ENCODE peak calls at places on chromosomes 3 and 15, in six cellular contexts. F, H, M, Q, V and W are unnamed samples.

GRCh38 chr3:132596816-132597433 is at the start of gene ACKR4:
- DNase-seq in F (no peak), H (peak), M (no peak), Q (no peak), V (no peak), W (peak)

GRCh38 chr3:138025553-138025952 is 15.6 kb downstream of the CLDN18 start:
- DNase-seq in F (no peak), H (no peak), M (no peak), Q (no peak), V (no peak), W (no peak)

GRCh38 chr15:83698294-83698693 is 44.4 kb downstream of the ADAMTSL3 start:
- DNase-seq in F (peak), H (peak), M (no peak), Q (no peak), V (peak), W (peak)

GRCh38 chr3:72887378-72887722 is 496 bp upstream of the GXYLT2 start:
- DNase-seq in F (no peak), H (peak), M (no peak), Q (no peak), V (no peak), W (peak)

GRCh38 chr3:54213910-54214309 is 91.6 kb downstream of the CACNA2D3 start:
- DNase-seq in F (no peak), H (peak), M (no peak), Q (no peak), V (no peak), W (peak)

GRCh38 chr3:193388371-193388770 is 9.8 kb upstream of the ATP13A5 start:
- DNase-seq in F (no peak), H (no peak), M (no peak), Q (no peak), V (no peak), W (no peak)

GRCh38 chr3:1068985-1069384 is 23.8 kb upstream of the CNTN6 start:
- DNase-seq in F (no peak), H (no peak), M (no peak), Q (no peak), V (no peak), W (no peak)

GRCh38 chr15:64731012-64731806 is 44.2 kb downstream of the RBPMS2 start:
- DNase-seq in F (peak), H (peak), M (peak), Q (peak), V (peak), W (peak)

GRCh38 chr3:61562810-61563613 is 1.6 kb downstream of the PTPRG start:
- DNase-seq in F (peak), H (peak), M (peak), Q (no peak), V (peak), W (peak)

DNA sequence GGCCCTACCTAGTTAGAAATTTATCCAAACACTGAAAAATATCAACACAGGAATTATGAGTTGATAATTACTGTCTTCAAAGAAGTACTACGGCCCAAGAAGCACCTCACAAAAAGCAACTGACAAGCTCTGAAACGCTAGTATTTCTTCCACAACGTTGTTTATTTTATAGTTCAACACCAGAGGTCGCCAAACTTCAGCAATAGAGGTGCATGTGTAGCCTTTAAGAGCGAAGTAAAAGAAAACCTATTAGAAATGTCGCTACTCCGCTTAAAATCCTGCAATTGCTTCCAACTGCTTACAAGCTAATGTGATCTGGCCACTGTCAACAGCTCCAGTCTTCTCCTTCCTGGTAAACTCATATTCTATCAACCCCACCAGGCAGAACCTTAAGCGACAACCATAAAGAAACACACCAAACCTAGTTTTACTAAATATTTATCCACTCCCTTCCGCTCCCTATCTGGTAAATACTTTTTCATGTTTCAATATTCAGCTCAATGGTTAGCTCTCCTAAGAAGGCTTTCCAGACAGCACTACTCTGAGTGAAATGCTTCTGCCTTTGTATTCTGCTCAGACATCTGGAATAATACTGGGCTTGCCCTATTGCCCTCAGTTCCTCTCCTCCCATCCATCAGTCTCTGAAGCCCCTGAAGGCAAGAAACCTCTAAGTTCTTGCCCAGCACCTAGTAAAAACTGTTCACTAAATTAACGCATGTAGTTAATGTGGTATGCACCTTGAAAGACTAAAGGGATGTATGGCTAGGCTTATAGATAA is 110.2 kb downstream of the NR1I2 start:
- DNase-seq in F (no peak), H (peak), M (no peak), Q (peak), V (peak), W (peak)
- H3K4me3 ChIP-seq in F (no peak), H (no peak), M (no peak), Q (no peak), V (no peak), W (no peak)

GRCh38 chr15:75329571-75329970 is 6.3 kb upstream of the COMMD4 start:
- DNase-seq in F (no peak), H (no peak), M (no peak), Q (no peak), V (no peak), W (no peak)

GRCh38 chr15:75327005-75327404 is 8.9 kb upstream of the COMMD4 start:
- DNase-seq in F (no peak), H (no peak), M (no peak), Q (no peak), V (no peak), W (no peak)

GRCh38 chr15:75327491-75327890 is 8.4 kb upstream of the COMMD4 start:
- DNase-seq in F (no peak), H (no peak), M (no peak), Q (no peak), V (no peak), W (no peak)

GRCh38 chr15:75325922-75326321 is 9.9 kb upstream of the COMMD4 start:
- DNase-seq in F (no peak), H (no peak), M (no peak), Q (no peak), V (no peak), W (no peak)

DNA sequence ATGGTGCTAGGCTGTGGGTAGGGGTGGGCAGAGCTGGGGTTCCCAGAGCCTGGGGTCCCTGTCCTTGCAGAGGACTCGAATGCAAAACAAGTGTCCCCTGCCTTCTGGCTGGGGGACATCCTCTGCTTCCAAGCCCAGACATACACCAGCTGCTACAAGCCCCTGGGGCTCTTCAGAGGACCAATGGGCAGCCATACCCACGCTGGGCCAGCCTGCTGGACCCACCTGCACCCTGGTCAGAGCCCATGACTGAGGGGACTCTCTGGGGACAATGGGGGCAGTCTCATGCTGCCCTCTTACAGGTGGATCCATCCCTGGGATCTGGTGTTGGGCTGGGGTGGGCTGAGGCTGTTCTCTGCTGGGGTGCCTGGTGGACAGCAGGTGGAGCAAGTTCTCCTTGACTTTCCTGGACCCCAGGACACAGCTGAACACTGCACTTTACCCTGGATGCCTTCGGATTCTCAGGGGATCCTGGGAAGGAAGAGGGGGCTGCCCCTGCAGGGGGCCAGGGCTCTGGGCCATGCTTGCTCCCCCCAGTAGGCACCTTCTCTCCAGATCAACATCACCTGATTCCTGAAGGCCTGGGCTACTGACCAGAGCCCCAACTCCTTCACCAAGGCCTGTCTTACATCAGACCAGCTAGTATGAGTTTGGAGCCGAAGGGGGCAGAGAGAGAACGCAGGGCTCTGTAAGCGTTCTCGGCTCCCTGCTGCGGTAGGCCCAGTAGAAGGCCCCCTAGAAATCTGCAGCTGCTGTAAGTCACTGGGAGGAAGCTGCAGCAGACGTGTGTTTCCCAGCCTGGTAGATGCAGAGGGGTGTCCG is 7.2 kb upstream of the COMMD4 start:
- DNase-seq in F (no peak), H (no peak), M (no peak), Q (no peak), V (no peak), W (no peak)
- TF ChIP-seq CTCF in F (no peak), H (no peak), M (no peak), Q (no peak), V (no peak), W (no peak)

GRCh38 chr3:8491246-8491645 is 10.4 kb upstream of the LMCD1 start:
- DNase-seq in F (no peak), H (no peak), M (no peak), Q (no peak), V (no peak), W (no peak)

GRCh38 chr3:8492744-8493511 is 8.7 kb upstream of the LMCD1 start:
- DNase-seq in F (no peak), H (no peak), M (no peak), Q (no peak), V (no peak), W (no peak)

GRCh38 chr3:8491750-8492149 is 9.9 kb upstream of the LMCD1 start:
- DNase-seq in F (peak), H (no peak), M (no peak), Q (no peak), V (no peak), W (no peak)

GRCh38 chr3:8493744-8494143 is 7.9 kb upstream of the LMCD1 start:
- DNase-seq in F (no peak), H (no peak), M (no peak), Q (no peak), V (no peak), W (no peak)

GRCh38 chr3:8494332-8494731 is 7.3 kb upstream of the LMCD1 start:
- DNase-seq in F (no peak), H (no peak), M (no peak), Q (no peak), V (no peak), W (no peak)
- H3K4me3 ChIP-seq in F (no peak), H (no peak), M (no peak), Q (no peak), V (no peak), W (no peak)

GRCh38 chr3:100234364-100234763 is 26.4 kb upstream of the TBC1D23 start:
- DNase-seq in F (no peak), H (no peak), M (no peak), Q (no peak), V (no peak), W (no peak)
- TF ChIP-seq CTCF in F (no peak), H (no peak), M (no peak), Q (no peak), V (no peak), W (no peak)

GRCh38 chr15:55743615-55743978 is 645 bp upstream of the PRTG start:
- DNase-seq in F (no peak), H (no peak), M (no peak), Q (no peak), V (no peak), W (peak)
- H3K4me3 ChIP-seq in F (peak), H (peak), M (peak), Q (peak), V (peak), W (peak)

DNA sequence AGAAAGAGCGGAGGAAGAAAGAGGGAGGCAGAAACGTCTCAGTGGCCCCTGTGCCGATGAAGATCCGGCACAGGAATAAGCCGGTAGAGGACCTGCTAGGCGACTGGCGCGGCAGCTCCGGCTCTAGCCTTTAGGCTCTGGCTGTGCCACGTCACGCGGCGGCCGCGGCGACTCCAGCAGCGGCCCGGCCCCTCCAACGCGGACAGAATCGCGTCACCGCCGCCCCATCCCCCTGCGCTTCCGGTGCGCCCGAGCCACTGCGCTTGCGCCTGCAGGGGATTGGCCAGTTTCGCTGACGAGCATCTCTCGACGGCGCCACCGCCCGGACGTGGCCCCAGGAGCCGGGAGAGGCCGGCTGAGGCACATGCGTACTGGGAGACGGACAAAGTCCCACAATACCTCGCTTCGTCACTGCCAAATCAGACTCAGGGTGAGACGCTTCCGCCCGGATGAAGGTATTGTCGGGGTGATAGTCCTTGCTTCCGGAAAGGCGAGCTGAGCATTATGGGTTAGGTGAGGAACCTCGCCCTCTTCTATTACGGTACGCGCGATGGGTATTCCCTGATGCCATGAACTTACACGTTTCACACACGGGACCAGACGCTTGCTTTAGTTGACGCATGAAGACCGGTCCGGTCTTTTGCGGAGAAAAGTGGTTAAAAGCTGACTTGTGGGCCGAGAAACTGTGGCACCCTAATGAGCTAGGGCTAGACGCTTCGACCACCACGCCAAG is at the start of gene ARF4:
- DNase-seq in F (peak), H (peak), M (peak), Q (peak), V (peak), W (peak)
- TF ChIP-seq CTCF in F (peak), H (no peak), M (peak), Q (no peak), V (peak), W (peak)

GRCh38 chr3:107425033-107425432 is 47.8 kb downstream of the CCDC54 start:
- DNase-seq in F (no peak), H (no peak), M (no peak), Q (no peak), V (no peak), W (no peak)

GRCh38 chr3:107426223-107426622 is 49.0 kb downstream of the CCDC54 start:
- DNase-seq in F (no peak), H (no peak), M (no peak), Q (no peak), V (no peak), W (no peak)

GRCh38 chr3:107416886-107417285 is 39.6 kb downstream of the CCDC54 start:
- DNase-seq in F (no peak), H (peak), M (no peak), Q (no peak), V (no peak), W (peak)

GRCh38 chr3:107421881-107422280 is 44.6 kb downstream of the CCDC54 start:
- DNase-seq in F (no peak), H (no peak), M (no peak), Q (no peak), V (no peak), W (no peak)

DNA sequence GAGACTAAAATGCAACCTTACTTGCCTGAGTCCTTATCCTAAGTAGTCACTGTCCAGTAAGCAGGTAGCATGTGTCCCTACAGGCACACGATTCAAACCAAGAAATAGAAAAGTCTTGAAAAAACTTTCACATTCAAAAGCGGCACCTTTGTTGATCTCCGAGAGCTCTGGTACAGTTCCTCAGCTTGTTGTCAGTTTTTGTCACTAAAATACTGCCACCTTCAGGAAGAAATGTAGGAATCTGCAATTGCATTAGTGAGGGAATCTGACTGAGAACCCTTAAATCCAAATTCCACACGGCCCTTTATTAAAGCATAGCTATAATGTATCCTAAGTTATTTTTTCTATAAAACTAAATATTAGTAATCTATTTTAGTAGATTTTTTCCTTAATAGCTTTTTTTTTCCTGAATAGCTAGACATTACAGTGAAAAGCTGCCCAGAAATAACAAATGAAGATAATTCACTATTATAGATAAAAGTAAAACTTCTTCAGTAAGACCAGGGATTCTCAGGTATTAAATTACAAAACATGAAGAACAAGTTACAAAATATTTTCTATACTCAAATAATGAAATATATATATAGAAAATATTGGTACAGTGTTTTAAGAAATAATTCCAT is 44.0 kb downstream of the CCDC54 start:
- DNase-seq in F (no peak), H (peak), M (no peak), Q (peak), V (no peak), W (peak)
- H3K4me3 ChIP-seq in F (peak), H (peak), M (peak), Q (no peak), V (peak), W (peak)

GRCh38 chr3:67723863-67724262 is 69.5 kb upstream of the SUCLG2 start:
- DNase-seq in F (no peak), H (no peak), M (no peak), Q (no peak), V (no peak), W (peak)

GRCh38 chr3:67715911-67716310 is 61.5 kb upstream of the SUCLG2 start:
- DNase-seq in F (no peak), H (no peak), M (no peak), Q (no peak), V (no peak), W (no peak)

GRCh38 chr3:67724434-67724833 is 70.0 kb upstream of the SUCLG2 start:
- DNase-seq in F (no peak), H (no peak), M (no peak), Q (no peak), V (no peak), W (no peak)

GRCh38 chr3:67719333-67719732 is 64.9 kb upstream of the SUCLG2 start:
- DNase-seq in F (no peak), H (peak), M (no peak), Q (no peak), V (no peak), W (peak)
- TF ChIP-seq CTCF in F (no peak), H (no peak), M (no peak), Q (no peak), V (no peak), W (no peak)